ENCODE peak calls at places on chromosomes 7 and 10, in nine cellular contexts. One of them, this sample, is unnamed.
A peak's percentile ranks its signal among the peaks of the same experiment; 100 is the strongest.

GRCh38 chr7:47253650-47254080 is 328.2 kb downstream of the TNS3 start:
- DNase-seq in activated gamma-delta T cell treated with Interleukin-2 at 50 U/mL for 16 hours: no peak
- DNase-seq in skeletal muscle cell: peak; percentile 47
- DNase-seq in endothelial cell of umbilical vein: peak; percentile 70
- DNase-seq in PC-3: peak; percentile 41
- DNase-seq in upper lobe of right lung: no peak
- DNase-seq in A172: peak; percentile 81
- DNase-seq in pancreas: peak; percentile 13
- DNase-seq in GM03348: peak; percentile 77
- DNase-seq in this sample: no peak

GRCh38 chr7:117087639-117088396 is 134.5 kb downstream of the ST7 start:
- DNase-seq in A172: no peak
- DNase-seq in PC-3: no peak
- DNase-seq in upper lobe of right lung: no peak
- DNase-seq in GM03348: no peak
- DNase-seq in pancreas: no peak
- DNase-seq in activated gamma-delta T cell treated with Interleukin-2 at 50 U/mL for 16 hours: no peak
- DNase-seq in endothelial cell of umbilical vein: no peak
- DNase-seq in skeletal muscle cell: no peak
- DNase-seq in this sample: no peak

GRCh38 chr10:68137174-68137573 is 27.9 kb downstream of the MYPN start:
- DNase-seq in activated gamma-delta T cell treated with Interleukin-2 at 50 U/mL for 16 hours: no peak
- DNase-seq in skeletal muscle cell: no peak
- DNase-seq in pancreas: no peak
- DNase-seq in GM03348: peak; percentile 28
- DNase-seq in A172: peak; percentile 38
- DNase-seq in upper lobe of right lung: no peak
- DNase-seq in endothelial cell of umbilical vein: no peak
- DNase-seq in PC-3: peak; percentile 78
- DNase-seq in this sample: no peak

GRCh38 chr10:111347386-111348005 is 270.7 kb downstream of the ADRA2A start:
- DNase-seq in pancreas: peak; percentile 75
- DNase-seq in endothelial cell of umbilical vein: no peak
- DNase-seq in A172: no peak
- DNase-seq in skeletal muscle cell: no peak
- DNase-seq in GM03348: no peak
- DNase-seq in PC-3: no peak
- DNase-seq in upper lobe of right lung: no peak
- DNase-seq in activated gamma-delta T cell treated with Interleukin-2 at 50 U/mL for 16 hours: no peak
- DNase-seq in this sample: no peak

GRCh38 chr7:123748171-123748733 is 551 bp downstream of the WASL start:
- DNase-seq in GM03348: peak; percentile 72
- DNase-seq in endothelial cell of umbilical vein: peak; percentile 56
- DNase-seq in skeletal muscle cell: no peak
- DNase-seq in pancreas: peak; percentile 43
- DNase-seq in activated gamma-delta T cell treated with Interleukin-2 at 50 U/mL for 16 hours: peak; percentile 14
- DNase-seq in PC-3: peak; percentile 28
- DNase-seq in upper lobe of right lung: peak; percentile 78
- DNase-seq in A172: peak; percentile 19
- DNase-seq in this sample: no peak

GRCh38 chr10:132304756-132305509 is 2.8 kb downstream of the STK32C start:
- DNase-seq in A172: no peak
- DNase-seq in upper lobe of right lung: no peak
- DNase-seq in pancreas: no peak
- DNase-seq in PC-3: no peak
- DNase-seq in skeletal muscle cell: no peak
- DNase-seq in activated gamma-delta T cell treated with Interleukin-2 at 50 U/mL for 16 hours: no peak
- DNase-seq in GM03348: no peak
- DNase-seq in endothelial cell of umbilical vein: no peak
- DNase-seq in this sample: no peak

GRCh38 chr7:127504715-127505114 is 80.7 kb downstream of the GCC1 start:
- DNase-seq in GM03348: peak; percentile 20
- DNase-seq in A172: peak; percentile 13
- DNase-seq in pancreas: peak; percentile 19
- DNase-seq in activated gamma-delta T cell treated with Interleukin-2 at 50 U/mL for 16 hours: peak; percentile 5
- DNase-seq in endothelial cell of umbilical vein: peak; percentile 11
- DNase-seq in PC-3: peak; percentile 20
- DNase-seq in skeletal muscle cell: no peak
- DNase-seq in upper lobe of right lung: no peak
- DNase-seq in this sample: no peak

GRCh38 chr7:16078076-16078952 is 343.0 kb downstream of the CRPPA start:
- DNase-seq in endothelial cell of umbilical vein: peak; percentile 84
- DNase-seq in skeletal muscle cell: no peak
- DNase-seq in A172: peak; percentile 62
- DNase-seq in pancreas: peak; percentile 14
- DNase-seq in PC-3: peak; percentile 76
- DNase-seq in activated gamma-delta T cell treated with Interleukin-2 at 50 U/mL for 16 hours: no peak
- DNase-seq in upper lobe of right lung: no peak
- DNase-seq in GM03348: peak; percentile 47
- DNase-seq in this sample: no peak

GRCh38 chr10:31215052-31215451 is 104.0 kb upstream of the ZEB1 start:
- DNase-seq in GM03348: no peak
- DNase-seq in activated gamma-delta T cell treated with Interleukin-2 at 50 U/mL for 16 hours: no peak
- DNase-seq in upper lobe of right lung: no peak
- DNase-seq in A172: no peak
- DNase-seq in pancreas: no peak
- DNase-seq in skeletal muscle cell: no peak
- DNase-seq in PC-3: no peak
- DNase-seq in endothelial cell of umbilical vein: no peak
- DNase-seq in this sample: no peak

GRCh38 chr10:106078796-106079576 is 1085.5 kb downstream of the SORCS1 start:
- DNase-seq in endothelial cell of umbilical vein: no peak
- DNase-seq in skeletal muscle cell: peak; percentile 43
- DNase-seq in upper lobe of right lung: no peak
- DNase-seq in activated gamma-delta T cell treated with Interleukin-2 at 50 U/mL for 16 hours: no peak
- DNase-seq in pancreas: no peak
- DNase-seq in PC-3: peak; percentile 22
- DNase-seq in A172: peak; percentile 42
- DNase-seq in GM03348: no peak
- DNase-seq in this sample: peak; percentile 16

GRCh38 chr10:23826399-23826798 is 382.5 kb upstream of the KIAA1217 start:
- DNase-seq in upper lobe of right lung: no peak
- DNase-seq in activated gamma-delta T cell treated with Interleukin-2 at 50 U/mL for 16 hours: no peak
- DNase-seq in PC-3: peak; percentile 21
- DNase-seq in pancreas: peak; percentile 15
- DNase-seq in endothelial cell of umbilical vein: no peak
- DNase-seq in skeletal muscle cell: no peak
- DNase-seq in A172: peak; percentile 20
- DNase-seq in GM03348: peak; percentile 2
- DNase-seq in this sample: no peak

GRCh38 chr7:101636822-101637623 is 7.9 kb upstream of the MYL10 start:
- DNase-seq in PC-3: no peak
- DNase-seq in pancreas: no peak
- DNase-seq in endothelial cell of umbilical vein: no peak
- DNase-seq in A172: peak; percentile 68
- DNase-seq in activated gamma-delta T cell treated with Interleukin-2 at 50 U/mL for 16 hours: no peak
- DNase-seq in GM03348: peak; percentile 10
- DNase-seq in upper lobe of right lung: no peak
- DNase-seq in skeletal muscle cell: no peak
- DNase-seq in this sample: no peak

GRCh38 chr10:120738658-120739057 is 112.5 kb upstream of the WDR11 start:
- DNase-seq in PC-3: no peak
- DNase-seq in GM03348: no peak
- DNase-seq in skeletal muscle cell: no peak
- DNase-seq in activated gamma-delta T cell treated with Interleukin-2 at 50 U/mL for 16 hours: no peak
- DNase-seq in endothelial cell of umbilical vein: no peak
- DNase-seq in pancreas: no peak
- DNase-seq in A172: no peak
- DNase-seq in upper lobe of right lung: no peak
- DNase-seq in this sample: no peak

GRCh38 chr7:139842414-139843210 is 13.5 kb downstream of the TBXAS1 start:
- DNase-seq in skeletal muscle cell: no peak
- DNase-seq in activated gamma-delta T cell treated with Interleukin-2 at 50 U/mL for 16 hours: no peak
- DNase-seq in pancreas: no peak
- DNase-seq in endothelial cell of umbilical vein: peak; percentile 16
- DNase-seq in A172: no peak
- DNase-seq in GM03348: no peak
- DNase-seq in PC-3: no peak
- DNase-seq in upper lobe of right lung: no peak
- DNase-seq in this sample: no peak

GRCh38 chr10:110448682-110449418 is 48.9 kb upstream of the DUSP5 start:
- DNase-seq in skeletal muscle cell: no peak
- DNase-seq in pancreas: no peak
- DNase-seq in GM03348: no peak
- DNase-seq in A172: no peak
- DNase-seq in endothelial cell of umbilical vein: no peak
- DNase-seq in PC-3: no peak
- DNase-seq in activated gamma-delta T cell treated with Interleukin-2 at 50 U/mL for 16 hours: no peak
- DNase-seq in upper lobe of right lung: no peak
- DNase-seq in this sample: no peak

GRCh38 chr7:102836206-102836938 is 76.4 kb upstream of the LRRC17 start:
- DNase-seq in activated gamma-delta T cell treated with Interleukin-2 at 50 U/mL for 16 hours: no peak
- DNase-seq in endothelial cell of umbilical vein: peak; percentile 82
- DNase-seq in A172: peak; percentile 95
- DNase-seq in upper lobe of right lung: no peak
- DNase-seq in GM03348: peak; percentile 74
- DNase-seq in pancreas: no peak
- DNase-seq in skeletal muscle cell: peak; percentile 66
- DNase-seq in PC-3: peak; percentile 87
- DNase-seq in this sample: peak; percentile 93

GRCh38 chr7:1883031-1883761 is 213.1 kb downstream of the ELFN1 start:
- DNase-seq in A172: peak; percentile 98
- DNase-seq in upper lobe of right lung: no peak
- DNase-seq in GM03348: peak; percentile 95
- DNase-seq in PC-3: peak; percentile 88
- DNase-seq in activated gamma-delta T cell treated with Interleukin-2 at 50 U/mL for 16 hours: no peak
- DNase-seq in endothelial cell of umbilical vein: peak; percentile 47
- DNase-seq in pancreas: no peak
- DNase-seq in skeletal muscle cell: peak; percentile 55
- DNase-seq in this sample: peak; percentile 54

GRCh38 chr10:132445516-132446194 is 48.7 kb downstream of the PWWP2B start:
- DNase-seq in skeletal muscle cell: no peak
- DNase-seq in PC-3: no peak
- DNase-seq in upper lobe of right lung: no peak
- DNase-seq in pancreas: no peak
- DNase-seq in GM03348: no peak
- DNase-seq in A172: no peak
- DNase-seq in activated gamma-delta T cell treated with Interleukin-2 at 50 U/mL for 16 hours: no peak
- DNase-seq in endothelial cell of umbilical vein: no peak
- DNase-seq in this sample: no peak

GRCh38 chr10:7272008-7272407 is 138.8 kb downstream of the SFMBT2 start:
- DNase-seq in A172: no peak
- DNase-seq in pancreas: no peak
- DNase-seq in skeletal muscle cell: no peak
- DNase-seq in activated gamma-delta T cell treated with Interleukin-2 at 50 U/mL for 16 hours: peak; percentile 18
- DNase-seq in PC-3: no peak
- DNase-seq in endothelial cell of umbilical vein: no peak
- DNase-seq in GM03348: no peak
- DNase-seq in upper lobe of right lung: no peak
- DNase-seq in this sample: no peak

GRCh38 chr7:4879401-4880081 is 4.0 kb downstream of the RADIL start:
- DNase-seq in upper lobe of right lung: no peak
- DNase-seq in endothelial cell of umbilical vein: no peak
- DNase-seq in A172: no peak
- DNase-seq in skeletal muscle cell: no peak
- DNase-seq in PC-3: no peak
- DNase-seq in GM03348: no peak
- DNase-seq in activated gamma-delta T cell treated with Interleukin-2 at 50 U/mL for 16 hours: no peak
- DNase-seq in pancreas: no peak
- DNase-seq in this sample: no peak

GRCh38 chr7:94823952-94824351 is 83.4 kb upstream of the PPP1R9A start:
- DNase-seq in upper lobe of right lung: no peak
- DNase-seq in skeletal muscle cell: peak; percentile 31
- DNase-seq in GM03348: peak; percentile 5
- DNase-seq in pancreas: no peak
- DNase-seq in PC-3: peak; percentile 77
- DNase-seq in activated gamma-delta T cell treated with Interleukin-2 at 50 U/mL for 16 hours: no peak
- DNase-seq in A172: peak; percentile 88
- DNase-seq in endothelial cell of umbilical vein: peak; percentile 14
- DNase-seq in this sample: no peak

GRCh38 chr7:128406147-128406985 is 3.4 kb downstream of the IMPDH1 start:
- DNase-seq in skeletal muscle cell: no peak
- DNase-seq in PC-3: no peak
- DNase-seq in upper lobe of right lung: no peak
- DNase-seq in GM03348: no peak
- DNase-seq in A172: no peak
- DNase-seq in endothelial cell of umbilical vein: no peak
- DNase-seq in pancreas: no peak
- DNase-seq in activated gamma-delta T cell treated with Interleukin-2 at 50 U/mL for 16 hours: no peak
- DNase-seq in this sample: no peak

GRCh38 chr10:21292763-21293517 is 232.5 kb downstream of the SKIDA1 start:
- DNase-seq in skeletal muscle cell: peak; percentile 96
- DNase-seq in GM03348: peak; percentile 82
- DNase-seq in PC-3: peak; percentile 92
- DNase-seq in pancreas: peak; percentile 16
- DNase-seq in activated gamma-delta T cell treated with Interleukin-2 at 50 U/mL for 16 hours: no peak
- DNase-seq in endothelial cell of umbilical vein: peak; percentile 82
- DNase-seq in upper lobe of right lung: peak; percentile 68
- DNase-seq in A172: peak; percentile 98
- DNase-seq in this sample: peak; percentile 94

GRCh38 chr10:132735923-132736391 is 50.0 kb downstream of the NKX6-2 start:
- DNase-seq in endothelial cell of umbilical vein: no peak
- DNase-seq in upper lobe of right lung: no peak
- DNase-seq in pancreas: no peak
- DNase-seq in GM03348: no peak
- DNase-seq in skeletal muscle cell: no peak
- DNase-seq in A172: no peak
- DNase-seq in activated gamma-delta T cell treated with Interleukin-2 at 50 U/mL for 16 hours: no peak
- DNase-seq in PC-3: no peak
- DNase-seq in this sample: no peak

GRCh38 chr7:93048136-93048930 is 69.4 kb downstream of the SAMD9 start:
- DNase-seq in GM03348: no peak
- DNase-seq in A172: no peak
- DNase-seq in skeletal muscle cell: no peak
- DNase-seq in pancreas: no peak
- DNase-seq in upper lobe of right lung: no peak
- DNase-seq in endothelial cell of umbilical vein: no peak
- DNase-seq in activated gamma-delta T cell treated with Interleukin-2 at 50 U/mL for 16 hours: no peak
- DNase-seq in PC-3: peak; percentile 37
- DNase-seq in this sample: no peak

GRCh38 chr7:77351539-77352004 is 64.6 kb downstream of the GSAP start:
- DNase-seq in pancreas: no peak
- DNase-seq in activated gamma-delta T cell treated with Interleukin-2 at 50 U/mL for 16 hours: peak; percentile 56
- DNase-seq in PC-3: no peak
- DNase-seq in skeletal muscle cell: no peak
- DNase-seq in GM03348: no peak
- DNase-seq in upper lobe of right lung: no peak
- DNase-seq in A172: no peak
- DNase-seq in endothelial cell of umbilical vein: peak; percentile 30
- DNase-seq in this sample: no peak

GRCh38 chr7:94962661-94963060 is 55.3 kb downstream of the PPP1R9A start:
- DNase-seq in GM03348: no peak
- DNase-seq in endothelial cell of umbilical vein: no peak
- DNase-seq in skeletal muscle cell: no peak
- DNase-seq in A172: no peak
- DNase-seq in activated gamma-delta T cell treated with Interleukin-2 at 50 U/mL for 16 hours: no peak
- DNase-seq in pancreas: no peak
- DNase-seq in PC-3: no peak
- DNase-seq in upper lobe of right lung: no peak
- DNase-seq in this sample: no peak

GRCh38 chr7:116393654-116394053 is 105.9 kb upstream of the CAV2 start:
- DNase-seq in skeletal muscle cell: no peak
- DNase-seq in GM03348: no peak
- DNase-seq in A172: no peak
- DNase-seq in upper lobe of right lung: no peak
- DNase-seq in PC-3: no peak
- DNase-seq in pancreas: no peak
- DNase-seq in endothelial cell of umbilical vein: peak; percentile 92
- DNase-seq in activated gamma-delta T cell treated with Interleukin-2 at 50 U/mL for 16 hours: no peak
- DNase-seq in this sample: no peak

GRCh38 chr7:2886900-2887299 is 42.8 kb upstream of the GNA12 start:
- DNase-seq in PC-3: peak; percentile 75
- DNase-seq in A172: peak; percentile 75
- DNase-seq in skeletal muscle cell: peak; percentile 53
- DNase-seq in endothelial cell of umbilical vein: peak; percentile 62
- DNase-seq in GM03348: peak; percentile 79
- DNase-seq in upper lobe of right lung: no peak
- DNase-seq in activated gamma-delta T cell treated with Interleukin-2 at 50 U/mL for 16 hours: peak; percentile 40
- DNase-seq in pancreas: peak; percentile 49
- DNase-seq in this sample: peak; percentile 75

GRCh38 chr10:97127960-97128850 is 57.6 kb downstream of the SLIT1 start:
- DNase-seq in PC-3: no peak
- DNase-seq in skeletal muscle cell: no peak
- DNase-seq in endothelial cell of umbilical vein: no peak
- DNase-seq in GM03348: no peak
- DNase-seq in A172: no peak
- DNase-seq in upper lobe of right lung: no peak
- DNase-seq in activated gamma-delta T cell treated with Interleukin-2 at 50 U/mL for 16 hours: no peak
- DNase-seq in pancreas: no peak
- DNase-seq in this sample: no peak

GRCh38 chr10:4501306-4501705 is 324.7 kb upstream of the AKR1E2 start:
- DNase-seq in GM03348: no peak
- DNase-seq in pancreas: no peak
- DNase-seq in skeletal muscle cell: no peak
- DNase-seq in activated gamma-delta T cell treated with Interleukin-2 at 50 U/mL for 16 hours: no peak
- DNase-seq in A172: no peak
- DNase-seq in endothelial cell of umbilical vein: peak; percentile 84
- DNase-seq in PC-3: no peak
- DNase-seq in upper lobe of right lung: no peak
- DNase-seq in this sample: no peak

This sample was measured in retinal pigment epithelial cell.